ENCODE peak calls at places on chromosomes 4 and X, in seven cellular contexts. Z, W, U, J, Q, Y and L are unnamed samples.

GRCh38 chr4:142547974-142548373 is 298.1 kb downstream of the INPP4B start:
- DNase-seq in Z (no peak), W (no peak), U (no peak), J (no peak), Q (no peak), Y (no peak), L (no peak)

GRCh38 chrX:24506082-24506481 is 41.0 kb downstream of the PDK3 start:
- DNase-seq in Z (no peak), W (no peak), U (peak; percentile 13), J (no peak), Q (no peak), Y (no peak), L (no peak)

GRCh38 chr4:4327652-4328121 is 37.6 kb downstream of the ZBTB49 start:
- DNase-seq in Z (no peak), W (peak; percentile 91), U (peak; percentile 41), J (peak; percentile 57), Q (no peak), Y (peak; percentile 72), L (peak; percentile 42)

GRCh38 chr4:136706942-136707341 is 825.4 kb downstream of the PCDH18 start:
- DNase-seq in Z (no peak), W (no peak), U (no peak), J (no peak), Q (no peak), Y (no peak), L (no peak)

GRCh38 chrX:132488092-132488749 is 617 bp downstream of the MBNL3 start:
- DNase-seq in Z (peak; percentile 70), W (no peak), U (peak; percentile 37), J (peak; percentile 4), Q (no peak), Y (no peak), L (no peak)

GRCh38 chr4:54082168-54082567 is 17.8 kb upstream of the CHIC2 start:
- DNase-seq in Z (no peak), W (no peak), U (peak; percentile 98), J (no peak), Q (no peak), Y (no peak), L (peak; percentile 43)

GRCh38 chr4:157221426-157221894 is 932 bp downstream of the GRIA2 start:
- DNase-seq in Z (no peak), W (peak; percentile 19), U (no peak), J (no peak), Q (no peak), Y (no peak), L (no peak)

GRCh38 chr4:94758141-94758699 is 465 bp downstream of the BMPR1B start:
- DNase-seq in Z (no peak), W (peak; percentile 85), U (peak; percentile 25), J (peak; percentile 27), Q (peak; percentile 16), Y (peak; percentile 61), L (peak; percentile 86)

GRCh38 chr4:22875592-22876257 is 183.0 kb downstream of the GBA3 start:
- DNase-seq in Z (no peak), W (no peak), U (no peak), J (no peak), Q (no peak), Y (no peak), L (no peak)

GRCh38 chrX:101539116-101539515 is 11.2 kb upstream of the ARMCX1 start:
- DNase-seq in Z (no peak), W (no peak), U (no peak), J (no peak), Q (no peak), Y (no peak), L (no peak)